ENCODE peak calls at places on chromosomes 12 and 14, in seven cellular contexts. One of them, this sample, is unnamed.

GRCh38 chr12:40010899-40011774 is 94.7 kb downstream of the SLC2A13 start:
- DNase-seq in fibroblast of lung: peak; percentile 84
- DNase-seq in progenitor cell of endocrine pancreas: peak; percentile 35
- DNase-seq in epithelial cell of proximal tubule: peak; percentile 55
- DNase-seq in heart right ventricle: peak; percentile 75
- DNase-seq in uterus: peak; percentile 44
- DNase-seq in bronchial epithelial cell: peak; percentile 66
- DNase-seq in this sample: peak; percentile 81

GRCh38 chr12:78887008-78887407 is 22.4 kb downstream of the SYT1 start:
- DNase-seq in fibroblast of lung: peak; percentile 96
- DNase-seq in progenitor cell of endocrine pancreas: no peak
- DNase-seq in epithelial cell of proximal tubule: no peak
- DNase-seq in heart right ventricle: no peak
- DNase-seq in uterus: no peak
- DNase-seq in bronchial epithelial cell: peak; percentile 87
- DNase-seq in this sample: peak; percentile 91

GRCh38 chr14:97578982-97579381 is 781.8 kb downstream of the VRK1 start:
- DNase-seq in fibroblast of lung: no peak
- DNase-seq in progenitor cell of endocrine pancreas: no peak
- DNase-seq in epithelial cell of proximal tubule: no peak
- DNase-seq in heart right ventricle: no peak
- DNase-seq in uterus: no peak
- DNase-seq in bronchial epithelial cell: no peak
- DNase-seq in this sample: no peak

GRCh38 chr14:77194706-77195105 is 13.1 kb downstream of the TMEM63C start:
- DNase-seq in fibroblast of lung: no peak
- DNase-seq in progenitor cell of endocrine pancreas: no peak
- DNase-seq in epithelial cell of proximal tubule: no peak
- DNase-seq in heart right ventricle: no peak
- DNase-seq in uterus: no peak
- DNase-seq in bronchial epithelial cell: no peak
- DNase-seq in this sample: no peak

GRCh38 chr12:122413516-122414404 is 8.7 kb downstream of the CLIP1 start:
- DNase-seq in fibroblast of lung: peak; percentile 14
- DNase-seq in progenitor cell of endocrine pancreas: no peak
- DNase-seq in epithelial cell of proximal tubule: no peak
- DNase-seq in heart right ventricle: no peak
- DNase-seq in uterus: no peak
- DNase-seq in bronchial epithelial cell: no peak
- DNase-seq in this sample: peak; percentile 32

GRCh38 chr14:73850940-73851339 is 691 bp upstream of the PTGR2 start:
- DNase-seq in fibroblast of lung: no peak
- DNase-seq in progenitor cell of endocrine pancreas: no peak
- DNase-seq in epithelial cell of proximal tubule: peak; percentile 86
- DNase-seq in heart right ventricle: no peak
- DNase-seq in uterus: no peak
- DNase-seq in bronchial epithelial cell: peak; percentile 89
- DNase-seq in this sample: peak; percentile 20

GRCh38 chr12:132639996-132640520 is 21.5 kb downstream of the P2RX2 start:
- DNase-seq in fibroblast of lung: no peak
- DNase-seq in progenitor cell of endocrine pancreas: no peak
- DNase-seq in epithelial cell of proximal tubule: no peak
- DNase-seq in heart right ventricle: no peak
- DNase-seq in uterus: no peak
- DNase-seq in bronchial epithelial cell: no peak
- DNase-seq in this sample: no peak

GRCh38 chr14:103141117-103141796 is 18.0 kb downstream of the TNFAIP2 start:
- DNase-seq in fibroblast of lung: peak; percentile 61
- DNase-seq in progenitor cell of endocrine pancreas: no peak
- DNase-seq in epithelial cell of proximal tubule: no peak
- DNase-seq in heart right ventricle: no peak
- DNase-seq in uterus: no peak
- DNase-seq in bronchial epithelial cell: no peak
- DNase-seq in this sample: peak; percentile 55

GRCh38 chr14:92981726-92982125 is 58.8 kb downstream of the CHGA start:
- DNase-seq in fibroblast of lung: no peak
- DNase-seq in progenitor cell of endocrine pancreas: no peak
- DNase-seq in epithelial cell of proximal tubule: no peak
- DNase-seq in heart right ventricle: no peak
- DNase-seq in uterus: no peak
- DNase-seq in bronchial epithelial cell: no peak
- DNase-seq in this sample: no peak

GRCh38 chr12:18749381-18749957 is 11.6 kb downstream of the CAPZA3 start:
- DNase-seq in fibroblast of lung: no peak
- DNase-seq in progenitor cell of endocrine pancreas: no peak
- DNase-seq in epithelial cell of proximal tubule: no peak
- DNase-seq in heart right ventricle: no peak
- DNase-seq in uterus: no peak
- DNase-seq in bronchial epithelial cell: no peak
- DNase-seq in this sample: peak; percentile 25

GRCh38 chr14:21825147-21825743 is 151.6 kb upstream of the OR4E1 start:
- DNase-seq in fibroblast of lung: no peak
- DNase-seq in progenitor cell of endocrine pancreas: no peak
- DNase-seq in epithelial cell of proximal tubule: no peak
- DNase-seq in heart right ventricle: no peak
- DNase-seq in uterus: no peak
- DNase-seq in bronchial epithelial cell: peak; percentile 62
- DNase-seq in this sample: peak; percentile 11

GRCh38 chr12:29796823-29797263 is 13.1 kb upstream of the TMTC1 start:
- DNase-seq in fibroblast of lung: peak; percentile 97
- DNase-seq in progenitor cell of endocrine pancreas: no peak
- DNase-seq in epithelial cell of proximal tubule: peak; percentile 19
- DNase-seq in heart right ventricle: peak; percentile 50
- DNase-seq in uterus: peak; percentile 44
- DNase-seq in bronchial epithelial cell: peak; percentile 88
- DNase-seq in this sample: peak; percentile 94

GRCh38 chr12:105201389-105201788 is 34.6 kb downstream of the APPL2 start:
- DNase-seq in fibroblast of lung: peak; percentile 33
- DNase-seq in progenitor cell of endocrine pancreas: no peak
- DNase-seq in epithelial cell of proximal tubule: no peak
- DNase-seq in heart right ventricle: peak; percentile 27
- DNase-seq in uterus: no peak
- DNase-seq in bronchial epithelial cell: no peak
- DNase-seq in this sample: no peak

GRCh38 chr12:92942905-92943304 is 13.8 kb upstream of the EEA1 start:
- DNase-seq in fibroblast of lung: peak; percentile 90
- DNase-seq in progenitor cell of endocrine pancreas: no peak
- DNase-seq in epithelial cell of proximal tubule: no peak
- DNase-seq in heart right ventricle: no peak
- DNase-seq in uterus: peak; percentile 50
- DNase-seq in bronchial epithelial cell: no peak
- DNase-seq in this sample: peak; percentile 76

GRCh38 chr14:103516426-103517171 is 6.0 kb downstream of the CKB start:
- DNase-seq in fibroblast of lung: no peak
- DNase-seq in progenitor cell of endocrine pancreas: no peak
- DNase-seq in epithelial cell of proximal tubule: no peak
- DNase-seq in heart right ventricle: no peak
- DNase-seq in uterus: no peak
- DNase-seq in bronchial epithelial cell: no peak
- DNase-seq in this sample: no peak

GRCh38 chr12:29171421-29172258 is 22.6 kb downstream of the FAR2 start:
- DNase-seq in fibroblast of lung: no peak
- DNase-seq in progenitor cell of endocrine pancreas: no peak
- DNase-seq in epithelial cell of proximal tubule: no peak
- DNase-seq in heart right ventricle: no peak
- DNase-seq in uterus: no peak
- DNase-seq in bronchial epithelial cell: no peak
- DNase-seq in this sample: no peak

GRCh38 chr12:76398106-76398505 is 49.9 kb upstream of the BBS10 start:
- DNase-seq in fibroblast of lung: no peak
- DNase-seq in progenitor cell of endocrine pancreas: no peak
- DNase-seq in epithelial cell of proximal tubule: no peak
- DNase-seq in heart right ventricle: no peak
- DNase-seq in uterus: no peak
- DNase-seq in bronchial epithelial cell: no peak
- DNase-seq in this sample: no peak

GRCh38 chr12:49369723-49370145 is 2.5 kb downstream of the SPATS2 start:
- DNase-seq in fibroblast of lung: peak; percentile 58
- DNase-seq in progenitor cell of endocrine pancreas: no peak
- DNase-seq in epithelial cell of proximal tubule: no peak
- DNase-seq in heart right ventricle: no peak
- DNase-seq in uterus: no peak
- DNase-seq in bronchial epithelial cell: peak; percentile 40
- DNase-seq in this sample: peak; percentile 59

GRCh38 chr14:23513005-23513412 is 38.6 kb downstream of the ZFHX2 start:
- DNase-seq in fibroblast of lung: no peak
- DNase-seq in progenitor cell of endocrine pancreas: no peak
- DNase-seq in epithelial cell of proximal tubule: no peak
- DNase-seq in heart right ventricle: no peak
- DNase-seq in uterus: no peak
- DNase-seq in bronchial epithelial cell: no peak
- DNase-seq in this sample: no peak

GRCh38 chr12:7092986-7093460 is 778 bp upstream of the C1R start:
- DNase-seq in fibroblast of lung: no peak
- DNase-seq in progenitor cell of endocrine pancreas: no peak
- DNase-seq in epithelial cell of proximal tubule: no peak
- DNase-seq in heart right ventricle: no peak
- DNase-seq in uterus: no peak
- DNase-seq in bronchial epithelial cell: no peak
- DNase-seq in this sample: no peak

GRCh38 chr12:116313194-116313910 is 35.9 kb upstream of the MED13L start:
- DNase-seq in fibroblast of lung: peak; percentile 33
- DNase-seq in progenitor cell of endocrine pancreas: no peak
- DNase-seq in epithelial cell of proximal tubule: no peak
- DNase-seq in heart right ventricle: no peak
- DNase-seq in uterus: no peak
- DNase-seq in bronchial epithelial cell: no peak
- DNase-seq in this sample: peak; percentile 50

GRCh38 chr12:21940549-21940948 is 677 bp downstream of the ABCC9 start:
- DNase-seq in fibroblast of lung: peak; percentile 8
- DNase-seq in progenitor cell of endocrine pancreas: no peak
- DNase-seq in epithelial cell of proximal tubule: no peak
- DNase-seq in heart right ventricle: no peak
- DNase-seq in uterus: no peak
- DNase-seq in bronchial epithelial cell: peak; percentile 10
- DNase-seq in this sample: peak; percentile 28
- TF ChIP-seq CTCF in fibroblast of lung: no peak
- TF ChIP-seq CTCF in progenitor cell of endocrine pancreas: no peak
- TF ChIP-seq CTCF in epithelial cell of proximal tubule: no peak
- TF ChIP-seq CTCF in heart right ventricle: no peak
- TF ChIP-seq CTCF in uterus: no peak
- TF ChIP-seq CTCF in bronchial epithelial cell: no peak
- TF ChIP-seq CTCF in this sample: no peak

DNA sequence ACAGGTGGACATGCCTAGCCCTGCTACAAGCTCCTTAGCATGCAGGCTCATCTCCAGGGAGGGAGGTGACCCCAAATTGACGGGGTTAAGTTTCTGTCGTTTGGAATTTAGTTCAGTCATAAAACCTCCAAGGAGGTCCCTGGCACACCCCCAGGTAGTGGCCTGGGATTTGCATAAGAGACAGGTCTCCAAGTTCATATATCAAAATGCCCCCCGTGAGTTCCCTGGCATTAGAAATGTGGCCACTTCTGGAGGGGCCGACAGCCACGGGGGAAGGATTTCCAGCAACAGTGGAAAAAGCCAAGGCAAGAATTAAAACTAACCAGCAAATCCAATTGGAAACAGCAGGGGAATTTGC is 228.8 kb downstream of the BCL11B start:
- DNase-seq in fibroblast of lung: no peak
- DNase-seq in progenitor cell of endocrine pancreas: no peak
- DNase-seq in epithelial cell of proximal tubule: no peak
- DNase-seq in heart right ventricle: no peak
- DNase-seq in uterus: no peak
- DNase-seq in bronchial epithelial cell: no peak
- DNase-seq in this sample: no peak
- TF ChIP-seq CTCF in fibroblast of lung: no peak
- TF ChIP-seq CTCF in progenitor cell of endocrine pancreas: no peak
- TF ChIP-seq CTCF in epithelial cell of proximal tubule: no peak
- TF ChIP-seq CTCF in heart right ventricle: no peak
- TF ChIP-seq CTCF in uterus: no peak
- TF ChIP-seq CTCF in bronchial epithelial cell: no peak
- TF ChIP-seq CTCF in this sample: no peak

GRCh38 chr12:2639020-2639298 is 155.8 kb upstream of the FKBP4 start:
- DNase-seq in fibroblast of lung: no peak
- DNase-seq in progenitor cell of endocrine pancreas: no peak
- DNase-seq in epithelial cell of proximal tubule: no peak
- DNase-seq in heart right ventricle: no peak
- DNase-seq in uterus: no peak
- DNase-seq in bronchial epithelial cell: no peak
- DNase-seq in this sample: no peak

GRCh38 chr12:2640709-2641108 is 154.1 kb upstream of the FKBP4 start:
- DNase-seq in fibroblast of lung: peak; percentile 93
- DNase-seq in progenitor cell of endocrine pancreas: no peak
- DNase-seq in epithelial cell of proximal tubule: peak; percentile 47
- DNase-seq in heart right ventricle: peak; percentile 46
- DNase-seq in uterus: peak; percentile 70
- DNase-seq in bronchial epithelial cell: peak; percentile 89
- DNase-seq in this sample: peak; percentile 98

GRCh38 chr12:2641761-2642160 is 153.0 kb upstream of the FKBP4 start:
- DNase-seq in fibroblast of lung: no peak
- DNase-seq in progenitor cell of endocrine pancreas: no peak
- DNase-seq in epithelial cell of proximal tubule: no peak
- DNase-seq in heart right ventricle: no peak
- DNase-seq in uterus: peak; percentile 13
- DNase-seq in bronchial epithelial cell: no peak
- DNase-seq in this sample: no peak

GRCh38 chr12:2641209-2641608 is 153.6 kb upstream of the FKBP4 start:
- DNase-seq in fibroblast of lung: peak; percentile 19
- DNase-seq in progenitor cell of endocrine pancreas: no peak
- DNase-seq in epithelial cell of proximal tubule: no peak
- DNase-seq in heart right ventricle: peak; percentile 49
- DNase-seq in uterus: peak; percentile 51
- DNase-seq in bronchial epithelial cell: no peak
- DNase-seq in this sample: peak; percentile 51

DNA sequence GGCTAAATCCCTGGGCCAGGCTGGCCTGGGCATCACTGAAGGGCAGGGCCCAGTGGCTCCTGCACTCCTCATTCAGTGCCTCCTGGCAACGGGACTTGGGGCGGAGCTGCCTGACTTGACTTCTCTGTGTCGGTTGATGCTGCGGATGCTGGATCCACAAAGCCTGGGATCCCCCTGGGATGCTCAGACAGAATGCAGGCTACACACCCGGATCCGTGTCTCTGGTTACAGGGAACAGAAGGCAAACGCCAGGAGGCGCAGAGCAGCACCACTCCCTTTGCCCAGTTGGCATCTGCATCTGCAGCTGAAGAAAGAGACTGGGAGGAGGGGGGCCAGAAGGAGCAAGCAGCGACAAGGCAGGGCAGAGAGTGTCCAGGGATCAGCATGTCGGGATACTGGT is 154.5 kb upstream of the FKBP4 start:
- DNase-seq in fibroblast of lung: no peak
- DNase-seq in progenitor cell of endocrine pancreas: no peak
- DNase-seq in epithelial cell of proximal tubule: no peak
- DNase-seq in heart right ventricle: no peak
- DNase-seq in uterus: peak; percentile 25
- DNase-seq in bronchial epithelial cell: no peak
- DNase-seq in this sample: peak; percentile 86
- TF ChIP-seq CTCF in fibroblast of lung: peak; percentile 26
- TF ChIP-seq CTCF in progenitor cell of endocrine pancreas: no peak
- TF ChIP-seq CTCF in epithelial cell of proximal tubule: no peak
- TF ChIP-seq CTCF in heart right ventricle: no peak
- TF ChIP-seq CTCF in uterus: no peak
- TF ChIP-seq CTCF in bronchial epithelial cell: no peak
- TF ChIP-seq CTCF in this sample: peak; percentile 34

DNA sequence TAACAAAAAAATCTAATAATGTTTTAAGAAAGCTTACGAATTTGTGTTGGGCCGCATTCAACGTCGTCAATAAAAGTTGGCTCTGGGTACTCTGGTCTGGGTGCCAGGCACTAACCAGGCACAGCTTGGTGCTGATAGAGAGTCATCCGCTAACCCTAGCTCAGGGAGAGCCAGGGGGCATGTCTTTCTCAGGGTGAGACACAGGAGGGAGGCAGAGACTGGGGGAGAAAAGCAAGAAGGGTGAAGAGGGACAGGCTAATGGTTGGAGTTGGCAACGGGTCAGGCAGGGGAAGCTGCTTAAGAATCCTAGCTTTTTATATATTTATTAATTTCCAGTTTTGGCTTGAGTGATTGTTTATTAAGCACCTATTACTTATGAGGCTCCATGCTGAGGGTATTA is 105.0 kb downstream of the CMKLR1 start:
- DNase-seq in fibroblast of lung: no peak
- DNase-seq in progenitor cell of endocrine pancreas: no peak
- DNase-seq in epithelial cell of proximal tubule: no peak
- DNase-seq in heart right ventricle: peak; percentile 27
- DNase-seq in uterus: peak; percentile 24
- DNase-seq in bronchial epithelial cell: no peak
- DNase-seq in this sample: peak; percentile 10
- TF ChIP-seq CTCF in fibroblast of lung: no peak
- TF ChIP-seq CTCF in progenitor cell of endocrine pancreas: no peak
- TF ChIP-seq CTCF in epithelial cell of proximal tubule: peak; percentile 44
- TF ChIP-seq CTCF in heart right ventricle: no peak
- TF ChIP-seq CTCF in uterus: peak; percentile 9
- TF ChIP-seq CTCF in bronchial epithelial cell: no peak
- TF ChIP-seq CTCF in this sample: peak; percentile 11